ENCODE peak calls at places on chromosomes 16 and 17, in six cellular contexts. N is T-cell; U is AG04450; H is epithelial cell of esophagus; O is head of caudate nucleus; Q is CD4-positive, alpha-beta T cell. K is an unnamed sample.

GRCh38 chr17:42027961-42028790 is 8.3 kb downstream of the NKIRAS2 start:
- DNase-seq in N (no peak), U (no peak), H (peak; percentile 41), O (no peak), Q (no peak), K (no peak)

GRCh38 chr17:36546418-36547093 is 1.8 kb downstream of the GGNBP2 start:
- DNase-seq in N (no peak), U (no peak), H (no peak), O (no peak), Q (no peak), K (no peak)

GRCh38 chr17:18139498-18139897 is 30.9 kb downstream of the MYO15A start:
- DNase-seq in N (no peak), U (no peak), H (no peak), O (no peak), Q (no peak), K (no peak)

GRCh38 chr17:50298018-50298417 is 23.8 kb downstream of the TMEM92 start:
- DNase-seq in N (no peak), U (no peak), H (no peak), O (no peak), Q (no peak), K (no peak)

GRCh38 chr17:63429766-63430165 is 16.3 kb downstream of the CYB561 start:
- DNase-seq in N (no peak), U (no peak), H (no peak), O (no peak), Q (no peak), K (no peak)

GRCh38 chr16:78505544-78506371 is 406.3 kb downstream of the WWOX start:
- DNase-seq in N (no peak), U (no peak), H (no peak), O (no peak), Q (no peak), K (peak; percentile 68)

GRCh38 chr16:86806181-86806837 is 228.0 kb downstream of the FOXL1 start:
- DNase-seq in N (no peak), U (no peak), H (no peak), O (no peak), Q (no peak), K (no peak)

GRCh38 chr17:69802045-69802740 is 272.8 kb upstream of the KCNJ16 start:
- DNase-seq in N (no peak), U (no peak), H (no peak), O (no peak), Q (no peak), K (no peak)

GRCh38 chr16:79752421-79752820 is 151.9 kb upstream of the MAF start:
- DNase-seq in N (no peak), U (no peak), H (peak; percentile 87), O (no peak), Q (no peak), K (no peak)

GRCh38 chr17:5110816-5111215 is 862 bp downstream of the ZNF232 start:
- DNase-seq in N (no peak), U (no peak), H (no peak), O (no peak), Q (no peak), K (no peak)

K was measured in mucosa of gallbladder.